ENCODE peak calls at places on chromosomes 6 and 20, in eight cellular contexts. One of them, this sample, is unnamed.

GRCh38 chr20:36584018-36584481 is 10.7 kb downstream of the TGIF2 start:
- DNase-seq in endodermal cell: no peak
- DNase-seq in astrocyte: no peak
- DNase-seq in cardiac muscle cell: no peak
- DNase-seq in GM12865: no peak
- DNase-seq in left ventricle myocardium inferior: no peak
- DNase-seq in fibroblast of mammary gland: no peak
- DNase-seq in GM12878: no peak
- DNase-seq in this sample: no peak

GRCh38 chr20:22698443-22698842 is 114.1 kb upstream of the FOXA2 start:
- DNase-seq in endodermal cell: no peak
- DNase-seq in astrocyte: no peak
- DNase-seq in cardiac muscle cell: no peak
- DNase-seq in GM12865: no peak
- DNase-seq in left ventricle myocardium inferior: no peak
- DNase-seq in fibroblast of mammary gland: no peak
- DNase-seq in GM12878: no peak
- DNase-seq in this sample: no peak

GRCh38 chr6:7078856-7079255 is 28.9 kb upstream of the RREB1 start:
- DNase-seq in endodermal cell: no peak
- DNase-seq in astrocyte: no peak
- DNase-seq in cardiac muscle cell: no peak
- DNase-seq in GM12865: no peak
- DNase-seq in left ventricle myocardium inferior: no peak
- DNase-seq in fibroblast of mammary gland: no peak
- DNase-seq in GM12878: no peak
- DNase-seq in this sample: no peak

GRCh38 chr20:38143646-38144554 is 21.2 kb downstream of the TGM2 start:
- DNase-seq in endodermal cell: no peak
- DNase-seq in astrocyte: peak; percentile 93
- DNase-seq in cardiac muscle cell: peak; percentile 49
- DNase-seq in GM12865: no peak
- DNase-seq in left ventricle myocardium inferior: no peak
- DNase-seq in fibroblast of mammary gland: peak; percentile 91
- DNase-seq in GM12878: no peak
- DNase-seq in this sample: no peak

GRCh38 chr6:10425973-10426780 is 11.3 kb upstream of the TFAP2A start:
- DNase-seq in endodermal cell: peak; percentile 76
- DNase-seq in astrocyte: peak; percentile 18
- DNase-seq in cardiac muscle cell: peak; percentile 60
- DNase-seq in GM12865: peak; percentile 79
- DNase-seq in left ventricle myocardium inferior: no peak
- DNase-seq in fibroblast of mammary gland: no peak
- DNase-seq in GM12878: no peak
- DNase-seq in this sample: no peak

GRCh38 chr20:1083431-1084080 is 34.8 kb upstream of the PSMF1 start:
- DNase-seq in endodermal cell: no peak
- DNase-seq in astrocyte: no peak
- DNase-seq in cardiac muscle cell: no peak
- DNase-seq in GM12865: peak; percentile 50
- DNase-seq in left ventricle myocardium inferior: no peak
- DNase-seq in fibroblast of mammary gland: no peak
- DNase-seq in GM12878: peak; percentile 9
- DNase-seq in this sample: no peak

GRCh38 chr6:140275725-140276124 is 901.3 kb upstream of the CITED2 start:
- DNase-seq in endodermal cell: no peak
- DNase-seq in astrocyte: no peak
- DNase-seq in cardiac muscle cell: no peak
- DNase-seq in GM12865: no peak
- DNase-seq in left ventricle myocardium inferior: no peak
- DNase-seq in fibroblast of mammary gland: no peak
- DNase-seq in GM12878: no peak
- DNase-seq in this sample: no peak

GRCh38 chr6:28742668-28743270 is 181.0 kb downstream of the TRIM27 start:
- DNase-seq in endodermal cell: peak; percentile 92
- DNase-seq in astrocyte: peak; percentile 30
- DNase-seq in cardiac muscle cell: no peak
- DNase-seq in GM12865: peak; percentile 76
- DNase-seq in left ventricle myocardium inferior: no peak
- DNase-seq in fibroblast of mammary gland: peak; percentile 81
- DNase-seq in GM12878: no peak
- DNase-seq in this sample: no peak

GRCh38 chr6:33824461-33825154 is 20.8 kb upstream of the MLN start:
- DNase-seq in endodermal cell: peak; percentile 68
- DNase-seq in astrocyte: no peak
- DNase-seq in cardiac muscle cell: no peak
- DNase-seq in GM12865: no peak
- DNase-seq in left ventricle myocardium inferior: no peak
- DNase-seq in fibroblast of mammary gland: no peak
- DNase-seq in GM12878: no peak
- DNase-seq in this sample: no peak

GRCh38 chr6:54282186-54282585 is 26.1 kb upstream of the TINAG start:
- DNase-seq in endodermal cell: no peak
- DNase-seq in astrocyte: peak; percentile 86
- DNase-seq in cardiac muscle cell: no peak
- DNase-seq in GM12865: no peak
- DNase-seq in left ventricle myocardium inferior: no peak
- DNase-seq in fibroblast of mammary gland: peak; percentile 95
- DNase-seq in GM12878: no peak
- DNase-seq in this sample: no peak

GRCh38 chr6:129679758-129680157 is 30.2 kb downstream of the ARHGAP18 start:
- DNase-seq in endodermal cell: no peak
- DNase-seq in astrocyte: no peak
- DNase-seq in cardiac muscle cell: no peak
- DNase-seq in GM12865: no peak
- DNase-seq in left ventricle myocardium inferior: no peak
- DNase-seq in fibroblast of mammary gland: peak; percentile 54
- DNase-seq in GM12878: no peak
- DNase-seq in this sample: no peak

GRCh38 chr6:74282143-74282689 is 586.2 kb downstream of the CD109 start:
- DNase-seq in endodermal cell: no peak
- DNase-seq in astrocyte: no peak
- DNase-seq in cardiac muscle cell: no peak
- DNase-seq in GM12865: no peak
- DNase-seq in left ventricle myocardium inferior: no peak
- DNase-seq in fibroblast of mammary gland: no peak
- DNase-seq in GM12878: no peak
- DNase-seq in this sample: no peak

GRCh38 chr6:39416026-39416425 is 93.5 kb upstream of the KCNK16 start:
- DNase-seq in endodermal cell: no peak
- DNase-seq in astrocyte: no peak
- DNase-seq in cardiac muscle cell: no peak
- DNase-seq in GM12865: no peak
- DNase-seq in left ventricle myocardium inferior: no peak
- DNase-seq in fibroblast of mammary gland: no peak
- DNase-seq in GM12878: no peak
- DNase-seq in this sample: no peak

GRCh38 chr6:138428943-138429616 is 25.1 kb downstream of the HEBP2 start:
- DNase-seq in endodermal cell: no peak
- DNase-seq in astrocyte: peak; percentile 45
- DNase-seq in cardiac muscle cell: peak; percentile 60
- DNase-seq in GM12865: peak; percentile 63
- DNase-seq in left ventricle myocardium inferior: no peak
- DNase-seq in fibroblast of mammary gland: peak; percentile 72
- DNase-seq in GM12878: no peak
- DNase-seq in this sample: no peak

GRCh38 chr6:166344240-166344639 is 1.9 kb upstream of the SFT2D1 start:
- DNase-seq in endodermal cell: no peak
- DNase-seq in astrocyte: peak; percentile 45
- DNase-seq in cardiac muscle cell: no peak
- DNase-seq in GM12865: no peak
- DNase-seq in left ventricle myocardium inferior: no peak
- DNase-seq in fibroblast of mammary gland: no peak
- DNase-seq in GM12878: no peak
- DNase-seq in this sample: no peak

GRCh38 chr6:28896505-28897392 is 27.0 kb downstream of the TRIM27 start:
- DNase-seq in endodermal cell: peak; percentile 81
- DNase-seq in astrocyte: peak; percentile 49
- DNase-seq in cardiac muscle cell: peak; percentile 74
- DNase-seq in GM12865: peak; percentile 78
- DNase-seq in left ventricle myocardium inferior: peak; percentile 44
- DNase-seq in fibroblast of mammary gland: peak; percentile 54
- DNase-seq in GM12878: no peak
- DNase-seq in this sample: no peak

GRCh38 chr6:103783344-103783743 is 1076.4 kb downstream of the HACE1 start:
- DNase-seq in endodermal cell: no peak
- DNase-seq in astrocyte: no peak
- DNase-seq in cardiac muscle cell: peak; percentile 9
- DNase-seq in GM12865: no peak
- DNase-seq in left ventricle myocardium inferior: no peak
- DNase-seq in fibroblast of mammary gland: no peak
- DNase-seq in GM12878: no peak
- DNase-seq in this sample: no peak

GRCh38 chr6:107708435-107708834 is 115.7 kb downstream of the SCML4 start:
- DNase-seq in endodermal cell: peak; percentile 28
- DNase-seq in astrocyte: no peak
- DNase-seq in cardiac muscle cell: no peak
- DNase-seq in GM12865: no peak
- DNase-seq in left ventricle myocardium inferior: no peak
- DNase-seq in fibroblast of mammary gland: no peak
- DNase-seq in GM12878: no peak
- DNase-seq in this sample: no peak

GRCh38 chr6:107707346-107708270 is 116.5 kb downstream of the SCML4 start:
- DNase-seq in endodermal cell: peak; percentile 19
- DNase-seq in astrocyte: no peak
- DNase-seq in cardiac muscle cell: no peak
- DNase-seq in GM12865: no peak
- DNase-seq in left ventricle myocardium inferior: no peak
- DNase-seq in fibroblast of mammary gland: no peak
- DNase-seq in GM12878: no peak
- DNase-seq in this sample: no peak

GRCh38 chr6:107711953-107712522 is 112.1 kb downstream of the SCML4 start:
- DNase-seq in endodermal cell: no peak
- DNase-seq in astrocyte: no peak
- DNase-seq in cardiac muscle cell: no peak
- DNase-seq in GM12865: no peak
- DNase-seq in left ventricle myocardium inferior: no peak
- DNase-seq in fibroblast of mammary gland: no peak
- DNase-seq in GM12878: no peak
- DNase-seq in this sample: no peak

GRCh38 chr6:107711412-107711811 is 112.7 kb downstream of the SCML4 start:
- DNase-seq in endodermal cell: no peak
- DNase-seq in astrocyte: no peak
- DNase-seq in cardiac muscle cell: no peak
- DNase-seq in GM12865: no peak
- DNase-seq in left ventricle myocardium inferior: no peak
- DNase-seq in fibroblast of mammary gland: no peak
- DNase-seq in GM12878: no peak
- DNase-seq in this sample: no peak

DNA sequence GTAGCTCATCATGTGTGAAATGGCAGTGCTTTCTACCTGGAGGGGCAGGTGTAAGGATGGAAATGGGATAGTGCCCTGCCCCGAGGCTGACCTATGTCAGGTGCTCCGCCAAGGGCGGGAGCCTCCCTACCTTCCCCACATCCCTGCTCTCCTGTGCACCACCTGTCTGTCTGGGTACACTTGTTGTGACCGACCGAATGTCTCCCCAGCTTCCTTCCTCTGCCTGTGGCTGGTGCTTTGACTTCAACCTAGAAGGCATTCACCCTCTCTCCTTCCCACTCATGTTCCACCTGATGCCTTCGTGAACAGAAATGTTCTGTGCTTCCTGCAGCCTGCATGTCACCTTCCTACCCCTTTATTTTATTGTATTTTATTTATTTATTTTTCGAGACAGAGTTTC is 114.8 kb downstream of the SCML4 start:
- DNase-seq in endodermal cell: peak; percentile 6
- DNase-seq in astrocyte: no peak
- DNase-seq in cardiac muscle cell: no peak
- DNase-seq in GM12865: no peak
- DNase-seq in left ventricle myocardium inferior: no peak
- DNase-seq in fibroblast of mammary gland: no peak
- DNase-seq in GM12878: no peak
- DNase-seq in this sample: no peak
- TF ChIP-seq CTCF in endodermal cell: no peak
- TF ChIP-seq CTCF in astrocyte: no peak
- TF ChIP-seq CTCF in cardiac muscle cell: no peak
- TF ChIP-seq CTCF in GM12865: no peak
- TF ChIP-seq CTCF in left ventricle myocardium inferior: no peak
- TF ChIP-seq CTCF in fibroblast of mammary gland: no peak
- TF ChIP-seq CTCF in GM12878: no peak
- TF ChIP-seq CTCF in this sample: no peak

GRCh38 chr6:35512740-35513139 is at the start of gene TULP1:
- DNase-seq in endodermal cell: peak; percentile 64
- DNase-seq in astrocyte: no peak
- DNase-seq in cardiac muscle cell: no peak
- DNase-seq in GM12865: no peak
- DNase-seq in left ventricle myocardium inferior: no peak
- DNase-seq in fibroblast of mammary gland: no peak
- DNase-seq in GM12878: no peak
- DNase-seq in this sample: no peak
- H3K4me3 ChIP-seq in endodermal cell: no peak within 1 kb of the TSS
- H3K4me3 ChIP-seq in astrocyte: no peak within 1 kb of the TSS
- H3K4me3 ChIP-seq in cardiac muscle cell: no peak within 1 kb of the TSS
- H3K4me3 ChIP-seq in GM12865: no peak within 1 kb of the TSS
- H3K4me3 ChIP-seq in left ventricle myocardium inferior: peak within 1 kb of the TSS; percentile 48
- H3K4me3 ChIP-seq in fibroblast of mammary gland: no peak within 1 kb of the TSS
- H3K4me3 ChIP-seq in GM12878: no peak within 1 kb of the TSS
- H3K4me3 ChIP-seq in this sample: no peak within 1 kb of the TSS

GRCh38 chr6:110720066-110720465 is 95.2 kb downstream of the CDK19 start:
- DNase-seq in endodermal cell: no peak
- DNase-seq in astrocyte: no peak
- DNase-seq in cardiac muscle cell: no peak
- DNase-seq in GM12865: no peak
- DNase-seq in left ventricle myocardium inferior: no peak
- DNase-seq in fibroblast of mammary gland: peak; percentile 40
- DNase-seq in GM12878: no peak
- DNase-seq in this sample: no peak

GRCh38 chr6:110728501-110728900 is 86.8 kb downstream of the CDK19 start:
- DNase-seq in endodermal cell: no peak
- DNase-seq in astrocyte: no peak
- DNase-seq in cardiac muscle cell: no peak
- DNase-seq in GM12865: peak; percentile 18
- DNase-seq in left ventricle myocardium inferior: no peak
- DNase-seq in fibroblast of mammary gland: no peak
- DNase-seq in GM12878: no peak
- DNase-seq in this sample: peak; percentile 3

GRCh38 chr6:110723017-110723416 is 92.3 kb downstream of the CDK19 start:
- DNase-seq in endodermal cell: no peak
- DNase-seq in astrocyte: no peak
- DNase-seq in cardiac muscle cell: no peak
- DNase-seq in GM12865: no peak
- DNase-seq in left ventricle myocardium inferior: no peak
- DNase-seq in fibroblast of mammary gland: no peak
- DNase-seq in GM12878: no peak
- DNase-seq in this sample: no peak
- TF ChIP-seq CTCF in endodermal cell: no peak
- TF ChIP-seq CTCF in astrocyte: no peak
- TF ChIP-seq CTCF in cardiac muscle cell: no peak
- TF ChIP-seq CTCF in GM12865: no peak
- TF ChIP-seq CTCF in left ventricle myocardium inferior: no peak
- TF ChIP-seq CTCF in fibroblast of mammary gland: no peak
- TF ChIP-seq CTCF in GM12878: no peak
- TF ChIP-seq CTCF in this sample: no peak

GRCh38 chr6:52063584-52064400 is 23.6 kb downstream of the PKHD1 start:
- DNase-seq in endodermal cell: peak; percentile 81
- DNase-seq in astrocyte: no peak
- DNase-seq in cardiac muscle cell: peak; percentile 55
- DNase-seq in GM12865: peak; percentile 78
- DNase-seq in left ventricle myocardium inferior: no peak
- DNase-seq in fibroblast of mammary gland: peak; percentile 48
- DNase-seq in GM12878: peak; percentile 42
- DNase-seq in this sample: peak; percentile 54
- H3K4me3 ChIP-seq in endodermal cell: no peak overlapping the region
- H3K4me3 ChIP-seq in astrocyte: no peak overlapping the region
- H3K4me3 ChIP-seq in cardiac muscle cell: no peak overlapping the region
- H3K4me3 ChIP-seq in GM12865: no peak overlapping the region
- H3K4me3 ChIP-seq in left ventricle myocardium inferior: no peak overlapping the region
- H3K4me3 ChIP-seq in fibroblast of mammary gland: no peak overlapping the region
- H3K4me3 ChIP-seq in GM12878: no peak overlapping the region
- H3K4me3 ChIP-seq in this sample: no peak overlapping the region

This sample was measured in GM12864.